ENCODE peak calls at places on chromosomes 1 and 21, in nine cellular contexts. Q, B, W, A, P, L, J, N and Y are unnamed samples.

GRCh38 chr1:153232553-153232952 is 15.2 kb downstream of the PRR9 start:
- DNase-seq in N (no peak), B (no peak), L (no peak), J (peak; percentile 19), A (no peak), Q (no peak), W (no peak), P (no peak), Y (no peak)

GRCh38 chr1:110328274-110328673 is 10.9 kb upstream of the RBM15 start:
- DNase-seq in J (no peak), L (no peak), Q (no peak), B (peak; percentile 31), A (no peak), N (no peak), W (no peak), P (no peak), Y (no peak)

GRCh38 chr1:237492359-237492758 is 398.4 kb downstream of the ZP4 start:
- DNase-seq in P (no peak), B (no peak), Q (no peak), A (no peak), J (no peak), W (no peak), L (no peak), N (no peak), Y (no peak)

GRCh38 chr1:115082949-115083348 is 6.4 kb downstream of the TSPAN2 start:
- DNase-seq in L (no peak), A (no peak), W (no peak), N (no peak), P (no peak), B (no peak), Q (no peak), J (no peak), Y (no peak)

GRCh38 chr1:212967767-212968166 is 17.4 kb downstream of the VASH2 start:
- DNase-seq in P (peak; percentile 42), Q (no peak), J (no peak), B (peak; percentile 43), L (no peak), A (peak; percentile 75), W (peak; percentile 37), N (no peak), Y (no peak)

GRCh38 chr1:67150931-67151330 is 15.3 kb upstream of the IL23R start:
- DNase-seq in L (no peak), N (no peak), A (no peak), W (no peak), J (no peak), B (no peak), Q (no peak), P (no peak), Y (no peak)

GRCh38 chr1:192104852-192105251 is 53.4 kb upstream of the RGS18 start:
- DNase-seq in W (no peak), L (no peak), N (peak; percentile 65), B (peak; percentile 83), P (peak; percentile 6), A (no peak), J (no peak), Q (no peak), Y (no peak)

GRCh38 chr21:44413566-44414290 is 41.6 kb upstream of the LRRC3 start:
- DNase-seq in J (peak; percentile 20), N (no peak), W (no peak), Q (no peak), A (no peak), L (no peak), P (no peak), B (no peak), Y (no peak)

GRCh38 chr1:245418029-245418428 is 263.2 kb downstream of the KIF26B start:
- DNase-seq in Q (no peak), A (no peak), J (no peak), N (no peak), P (no peak), W (no peak), B (no peak), L (no peak), Y (no peak)

GRCh38 chr1:232404981-232405380 is 225.0 kb downstream of the SIPA1L2 start:
- DNase-seq in B (no peak), J (no peak), W (no peak), N (no peak), A (no peak), P (no peak), Q (no peak), L (no peak), Y (no peak)

GRCh38 chr21:14773777-14774345 is 227.7 kb upstream of the SAMSN1 start:
- DNase-seq in W (peak; percentile 70), A (no peak), N (no peak), L (peak; percentile 15), J (peak; percentile 42), B (peak; percentile 47), Q (peak; percentile 59), P (peak; percentile 26), Y (peak; percentile 21)

GRCh38 chr1:220371324-220371723 is 99.1 kb upstream of the RAB3GAP2 start:
- DNase-seq in N (no peak), J (no peak), A (no peak), W (no peak), L (no peak), Q (no peak), B (no peak), P (no peak), Y (no peak)
- TF ChIP-seq CTCF in N (no peak), J (no peak), A (no peak), W (no peak), L (no peak), Q (no peak), B (no peak), P (no peak), Y (no peak)

DNA sequence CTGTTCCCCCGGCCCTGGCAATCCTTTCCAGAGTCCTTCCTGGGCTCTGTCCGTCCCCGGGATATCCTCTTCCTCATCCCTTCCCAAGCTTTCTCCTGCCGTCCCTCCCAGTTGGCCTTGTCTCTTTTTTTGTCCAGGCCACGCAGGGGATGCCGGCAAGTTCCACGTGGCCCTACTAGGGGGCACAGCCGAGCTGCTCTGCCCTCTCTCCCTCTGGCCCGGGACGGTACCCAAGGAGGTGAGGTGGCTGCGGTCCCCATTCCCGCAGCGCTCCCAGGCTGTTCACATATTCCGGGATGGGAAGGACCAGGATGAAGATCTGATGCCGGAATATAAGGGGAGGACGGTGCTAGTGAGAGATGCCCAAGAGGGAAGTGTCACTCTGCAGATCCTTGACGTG is 13.4 kb upstream of the SVBP start:
- DNase-seq in N (no peak), A (no peak), L (no peak), P (no peak), J (no peak), Q (no peak), B (no peak), W (no peak), Y (no peak)
- TF ChIP-seq CTCF in N (no peak), A (no peak), L (no peak), P (no peak), J (no peak), Q (no peak), B (no peak), W (no peak), Y (no peak)

GRCh38 chr1:86645866-86646647 is 58.3 kb upstream of the SH3GLB1 start:
- DNase-seq in L (no peak), A (no peak), J (no peak), P (no peak), W (no peak), B (no peak), N (no peak), Q (no peak), Y (no peak)

GRCh38 chr1:86648255-86648654 is 56.1 kb upstream of the SH3GLB1 start:
- DNase-seq in W (no peak), P (peak; percentile 36), A (no peak), Q (no peak), N (peak; percentile 15), L (no peak), B (peak; percentile 65), J (no peak), Y (no peak)

GRCh38 chr1:86649618-86650017 is 54.8 kb upstream of the SH3GLB1 start:
- DNase-seq in P (no peak), Q (no peak), B (no peak), A (no peak), J (no peak), L (no peak), N (no peak), W (no peak), Y (no peak)

GRCh38 chr1:86650065-86650464 is 54.3 kb upstream of the SH3GLB1 start:
- DNase-seq in J (no peak), Q (no peak), P (no peak), B (no peak), W (no peak), N (no peak), L (no peak), A (no peak), Y (no peak)
- TF ChIP-seq CTCF in J (no peak), Q (no peak), P (no peak), B (no peak), W (no peak), N (no peak), L (no peak), A (no peak), Y (no peak)

GRCh38 chr1:229298887-229299503 is 28.1 kb downstream of the RAB4A start:
- DNase-seq in W (no peak), L (no peak), Q (no peak), P (no peak), J (no peak), A (no peak), N (no peak), B (no peak), Y (no peak)
- TF ChIP-seq CTCF in W (no peak), L (no peak), Q (no peak), P (no peak), J (no peak), A (no peak), N (no peak), B (no peak), Y (no peak)